ENCODE peak calls at places on chromosomes 7 and 10, in six cellular contexts. C is suprapubic skin, L is HCT116, N is A549, J is IMR-90, H is right lobe of liver. G is an unnamed sample.

GRCh38 chr7:152735443-152736004 is 24.0 kb upstream of the ACTR3B start:
- DNase-seq in H (no peak), L (no peak), C (no peak), N (no peak), J (peak), G (no peak)

GRCh38 chr7:74525881-74526280 is 72.2 kb downstream of the GTF2IRD1 start:
- DNase-seq in N (no peak), L (no peak), H (no peak), C (no peak), J (no peak), G (no peak)

GRCh38 chr10:19164461-19164860 is 115.9 kb downstream of the MALRD1 start:
- DNase-seq in J (no peak), H (no peak), C (no peak), N (no peak), L (no peak), G (no peak)

GRCh38 chr7:91264924-91265681 is 870 bp downstream of the FZD1 start:
- DNase-seq in L (no peak), C (peak), N (no peak), H (peak), J (peak), G (peak)

GRCh38 chr7:50762337-50762736 is 20.4 kb downstream of the GRB10 start:
- DNase-seq in J (no peak), H (no peak), C (no peak), N (no peak), L (no peak), G (no peak)

GRCh38 chr10:89278034-89278535 is 23.8 kb upstream of the IFIT2 start:
- DNase-seq in J (peak), C (no peak), L (peak), N (peak), H (no peak), G (no peak)

GRCh38 chr7:129423700-129424410 is 10.4 kb upstream of the STRIP2 start:
- DNase-seq in J (peak), C (no peak), H (no peak), L (no peak), N (no peak), G (peak)

GRCh38 chr10:53997953-53998352 is 803.1 kb downstream of the PCDH15 start:
- DNase-seq in N (no peak), H (no peak), L (no peak), C (no peak), J (no peak), G (no peak)

GRCh38 chr7:107501593-107501992 is 31.7 kb downstream of the GPR22 start:
- DNase-seq in N (peak), J (peak), L (peak), H (no peak), C (no peak), G (peak)

GRCh38 chr7:107874605-107875446 is 16.2 kb upstream of the DLD start:
- DNase-seq in L (peak), H (no peak), N (peak), C (no peak), J (peak), G (peak)

GRCh38 chr10:12484945-12485805 is 135.8 kb downstream of the CAMK1D start:
- DNase-seq in L (no peak), C (no peak), H (no peak), N (no peak), J (no peak), G (peak)

GRCh38 chr10:78864761-78865517 is 203.8 kb upstream of the ZMIZ1 start:
- DNase-seq in H (no peak), J (no peak), C (no peak), N (no peak), L (no peak), G (no peak)

GRCh38 chr7:81158189-81158588 is 239.3 kb upstream of the SEMA3C start:
- DNase-seq in H (no peak), N (no peak), C (no peak), J (no peak), L (no peak), G (no peak)

GRCh38 chr7:21766218-21766617 is 179.5 kb downstream of the CDCA7L start:
- DNase-seq in J (no peak), H (no peak), L (no peak), N (no peak), C (no peak), G (no peak)

GRCh38 chr7:156612930-156613329 is 27.6 kb upstream of the RNF32 start:
- DNase-seq in H (no peak), N (no peak), L (no peak), J (no peak), C (no peak), G (no peak)

GRCh38 chr7:141181812-141182211 is 107.9 kb downstream of the TMEM178B start:
- DNase-seq in H (no peak), N (no peak), C (no peak), L (no peak), J (no peak), G (no peak)

GRCh38 chr7:32506266-32507054 is 11.2 kb downstream of the AVL9 start:
- DNase-seq in L (peak), N (peak), H (no peak), C (no peak), J (peak), G (peak)

GRCh38 chr10:109915566-109915965 is 7.7 kb downstream of the XPNPEP1 start:
- DNase-seq in N (no peak), H (no peak), C (no peak), J (no peak), L (no peak), G (no peak)

GRCh38 chr10:97726636-97727178 is 10.2 kb upstream of the ZFYVE27 start:
- DNase-seq in N (no peak), L (no peak), J (peak), H (peak), C (no peak), G (no peak)

GRCh38 chr7:157990226-157990877 is 597.3 kb downstream of the PTPRN2 start:
- DNase-seq in H (no peak), C (no peak), L (no peak), J (no peak), N (no peak), G (no peak)

GRCh38 chr10:72334832-72335393 is 19.8 kb downstream of the DNAJB12 start:
- DNase-seq in H (peak), N (no peak), L (no peak), C (peak), J (peak), G (no peak)

GRCh38 chr7:92740713-92741126 is 95.7 kb downstream of the CDK6 start:
- DNase-seq in L (no peak), N (no peak), H (no peak), J (peak), C (no peak), G (no peak)

GRCh38 chr7:66779669-66780408 is 39.3 kb downstream of the RABGEF1 start:
- DNase-seq in N (no peak), C (no peak), J (peak), L (no peak), H (no peak), G (no peak)

GRCh38 chr7:127791790-127792189 is 139.8 kb downstream of the SND1 start:
- DNase-seq in L (no peak), C (no peak), H (no peak), N (no peak), J (peak), G (no peak)

GRCh38 chr10:93680414-93681047 is 21.9 kb downstream of the FRA10AC1 start:
- DNase-seq in C (no peak), N (peak), L (peak), J (peak), H (no peak), G (peak)

GRCh38 chr10:128067691-128068397 is 58.4 kb downstream of the MKI67 start:
- DNase-seq in L (no peak), H (no peak), J (no peak), C (peak), N (no peak), G (no peak)

GRCh38 chr7:120395526-120396019 is 122.6 kb downstream of the KCND2 start:
- DNase-seq in J (no peak), C (no peak), N (no peak), L (no peak), H (no peak), G (no peak)

GRCh38 chr7:136677456-136678365 is 190.7 kb upstream of the CHRM2 start:
- DNase-seq in H (no peak), N (no peak), C (no peak), J (peak), L (no peak), G (no peak)

GRCh38 chr7:49845626-49846025 is 72.2 kb downstream of the VWC2 start:
- DNase-seq in N (no peak), J (no peak), C (no peak), L (no peak), H (no peak), G (no peak)

GRCh38 chr7:43501881-43502280 is 81.0 kb upstream of the STK17A start:
- DNase-seq in L (no peak), J (peak), H (no peak), C (no peak), N (no peak), G (no peak)

GRCh38 chr10:58823983-58824382 is 311.3 kb downstream of the BICC1 start:
- DNase-seq in L (no peak), H (peak), N (no peak), C (no peak), J (no peak), G (no peak)

GRCh38 chr10:122550983-122551382 is 9.6 kb upstream of the DMBT1 start:
- DNase-seq in H (no peak), J (no peak), N (no peak), L (no peak), C (no peak), G (no peak)

GRCh38 chr7:151425670-151426075 is 14.3 kb downstream of the CRYGN start:
- DNase-seq in L (no peak), J (peak), H (no peak), N (no peak), C (peak), G (no peak)

GRCh38 chr7:22576941-22577927 is 77.2 kb upstream of the STEAP1B start:
- DNase-seq in C (no peak), N (no peak), H (no peak), J (peak), L (no peak), G (no peak)

GRCh38 chr10:119657725-119658124 is 6.5 kb downstream of the BAG3 start:
- DNase-seq in H (no peak), C (no peak), N (no peak), L (no peak), J (peak), G (no peak)

GRCh38 chr10:4431114-4431862 is 394.7 kb upstream of the AKR1E2 start:
- DNase-seq in J (peak), L (peak), N (peak), H (no peak), C (no peak), G (no peak)

DNA sequence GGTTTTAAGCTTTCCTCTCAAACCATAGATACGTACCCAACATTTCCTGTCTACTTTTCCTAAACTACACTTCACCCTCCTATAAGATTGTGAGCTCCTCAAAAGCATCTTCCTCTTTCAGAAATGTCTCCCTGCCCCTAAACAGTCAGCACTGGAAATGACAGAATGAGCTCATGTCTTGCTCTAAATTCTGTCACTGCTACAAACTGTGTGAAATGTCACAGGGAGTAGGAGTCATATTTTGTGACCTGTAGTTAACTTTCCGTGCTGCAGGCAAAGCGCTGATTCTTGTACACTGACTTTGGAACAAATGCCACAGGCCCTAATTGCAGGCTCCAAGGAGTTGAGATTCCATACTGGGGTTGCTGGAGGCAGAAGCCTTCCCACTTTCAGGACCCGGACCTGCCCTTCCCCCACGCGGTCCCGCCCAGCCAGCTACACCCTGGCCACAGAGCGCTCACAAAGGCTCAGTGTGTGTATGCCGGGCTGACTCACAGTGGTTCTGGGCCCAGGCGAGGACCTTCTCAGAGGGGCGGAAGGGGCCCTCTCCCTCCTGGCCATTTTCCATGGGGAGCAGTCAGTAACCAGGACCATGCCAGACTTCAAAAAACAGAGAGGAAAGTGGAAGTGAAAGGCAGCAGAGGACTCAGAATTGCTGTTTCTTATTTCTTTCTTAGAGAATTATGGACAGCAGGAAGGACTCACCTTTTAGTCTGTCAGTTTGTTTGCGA is 24.1 kb downstream of the SCD start:
- DNase-seq in C (peak), N (peak), H (peak), L (peak), J (peak), G (peak)
- TF ChIP-seq POLR2A in C (no peak), N (peak), H (no peak), L (no peak), J (peak), G (peak)

GRCh38 chr7:2638224-2638991 is 6.6 kb downstream of the TTYH3 start:
- DNase-seq in H (peak), N (no peak), J (peak), C (no peak), L (no peak), G (no peak)
- TF ChIP-seq POLR2A in H (peak), N (no peak), J (no peak), C (no peak), L (no peak), G (no peak)

GRCh38 chr7:5557920-5558401 is 134.3 kb upstream of the TNRC18 start:
- DNase-seq in C (peak), J (peak), H (peak), L (no peak), N (no peak), G (peak)
- TF ChIP-seq POLR2A in C (peak), J (no peak), H (peak), L (no peak), N (no peak), G (peak)

GRCh38 chr10:99983280-99983988 is 26.3 kb downstream of the DNMBP start:
- DNase-seq in N (no peak), L (no peak), C (no peak), J (peak), H (no peak), G (peak)
- TF ChIP-seq POLR2A in N (no peak), L (no peak), C (no peak), J (peak), H (no peak), G (no peak)

DNA sequence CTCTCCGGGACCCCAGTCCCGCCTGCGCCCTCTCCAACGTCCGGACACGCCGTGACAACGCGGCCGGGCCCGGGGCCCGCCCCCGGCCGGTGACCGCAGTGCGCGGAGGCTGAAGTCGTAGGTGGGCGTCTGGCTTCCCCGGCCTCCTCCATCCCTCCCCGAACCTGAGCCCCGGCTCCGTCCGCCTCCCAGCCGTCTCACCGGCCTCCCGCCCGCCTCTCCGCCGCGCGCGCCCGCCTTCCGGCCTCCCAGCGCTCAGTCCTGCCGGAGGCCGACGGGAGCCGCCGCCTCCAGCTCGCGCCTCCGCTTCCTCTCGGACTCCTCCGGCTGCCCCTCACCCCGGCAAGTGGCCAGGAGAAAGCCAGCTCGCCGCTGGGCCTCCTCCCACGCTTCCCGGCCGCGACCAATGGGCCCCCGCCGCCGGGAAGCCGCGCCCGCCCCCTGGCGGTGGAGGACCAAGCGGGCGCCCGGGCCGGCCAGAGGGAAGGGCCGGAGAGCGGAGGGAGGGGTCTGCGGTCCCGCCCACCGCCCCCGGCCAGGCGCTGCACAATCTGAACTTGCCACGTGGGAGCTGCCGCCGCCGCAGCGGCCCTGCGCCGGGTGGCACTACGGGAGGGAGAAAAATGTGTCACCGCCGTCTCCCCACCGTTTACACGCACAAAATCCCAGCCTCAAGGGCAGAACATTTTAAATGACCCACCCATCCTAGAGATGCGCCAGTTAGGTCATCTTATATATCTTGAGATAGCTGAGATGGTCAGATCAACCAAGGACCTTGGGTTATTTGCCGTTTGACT is at the start of gene FAM3C:
- DNase-seq in J (peak), N (peak), C (peak), H (peak), L (peak), G (peak)
- TF ChIP-seq POLR2A in J (peak), N (peak), C (peak), H (peak), L (peak), G (peak)

GRCh38 chr10:43385412-43386004 is 14.1 kb downstream of the FXYD4 start:
- DNase-seq in J (no peak), N (no peak), L (no peak), H (no peak), C (no peak), G (no peak)

GRCh38 chr10:43386981-43387677 is 15.7 kb downstream of the FXYD4 start:
- DNase-seq in J (no peak), N (no peak), H (peak), C (no peak), L (no peak), G (no peak)

GRCh38 chr10:43386549-43386948 is 15.1 kb downstream of the FXYD4 start:
- DNase-seq in H (peak), C (no peak), J (no peak), L (no peak), N (no peak), G (no peak)

GRCh38 chr10:43383204-43383971 is 12.0 kb downstream of the FXYD4 start:
- DNase-seq in H (peak), N (no peak), L (no peak), J (no peak), C (no peak), G (no peak)

DNA sequence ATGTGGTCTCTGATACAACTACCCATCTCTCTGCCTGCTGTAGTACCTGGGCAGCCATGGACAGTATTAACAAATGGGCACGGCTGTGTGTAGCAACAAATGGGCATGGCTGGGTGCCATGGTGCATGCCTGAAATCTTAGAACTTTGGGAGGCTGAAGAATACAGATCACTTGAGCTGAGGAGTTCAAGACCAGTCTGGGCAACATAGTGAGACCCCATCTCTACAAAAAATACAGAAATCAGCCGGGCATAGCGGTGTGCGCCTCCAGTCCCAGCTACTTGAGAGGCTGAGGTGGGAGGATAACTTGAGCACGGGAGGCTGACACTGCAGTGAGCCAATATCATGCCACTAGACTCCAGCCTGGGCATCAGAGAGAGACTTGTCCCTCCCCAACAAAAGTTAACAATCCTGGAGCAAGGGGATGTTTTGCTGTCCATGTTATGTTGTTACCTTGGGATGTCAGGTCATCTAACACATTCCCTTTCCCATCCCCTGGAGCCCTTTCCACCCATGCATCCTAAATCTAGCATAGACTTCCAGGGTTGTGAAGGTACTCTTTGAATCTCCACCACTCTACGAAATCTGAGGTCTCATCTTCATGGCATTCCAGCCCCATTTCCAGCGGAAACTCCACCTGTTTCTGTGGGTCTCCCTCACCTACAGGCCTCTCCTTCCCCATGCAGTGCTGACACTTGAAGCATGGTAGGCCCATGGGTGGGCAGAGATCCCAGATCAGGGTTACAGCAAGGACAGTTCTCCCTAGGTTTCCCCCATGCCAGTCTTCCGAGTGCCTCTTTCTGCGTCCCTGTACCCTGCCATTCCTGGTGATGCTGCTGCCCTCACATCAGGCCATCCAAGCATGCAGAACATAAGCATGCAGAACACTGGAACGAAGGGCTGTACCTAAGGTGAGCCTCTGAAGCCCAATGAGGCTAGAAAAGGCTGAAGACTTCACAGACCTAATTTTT is 13.1 kb downstream of the FXYD4 start:
- DNase-seq in C (no peak), J (no peak), N (no peak), L (no peak), H (peak), G (no peak)
- TF ChIP-seq POLR2A in C (no peak), J (no peak), N (no peak), L (no peak), H (peak), G (peak)

DNA sequence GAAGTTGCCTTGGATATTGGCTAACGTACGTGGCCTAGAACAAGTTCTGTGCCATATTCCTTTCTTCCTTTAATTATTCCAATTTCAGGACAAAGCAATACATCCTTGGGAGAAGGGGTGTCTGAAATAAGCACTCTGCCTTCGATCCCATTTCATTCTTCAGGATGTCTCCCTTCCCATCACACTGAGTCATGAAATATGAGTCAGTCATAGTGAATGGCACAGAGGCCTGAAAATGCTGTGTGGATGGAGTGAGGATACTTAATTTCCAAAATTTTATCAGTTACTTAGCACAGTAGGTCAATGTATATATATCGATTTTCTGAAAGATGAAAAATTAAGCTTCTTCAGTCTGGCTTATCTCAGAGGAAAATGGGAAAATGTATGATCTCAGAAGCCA is 19.5 kb downstream of the EVX1 start:
- DNase-seq in L (no peak), J (no peak), N (no peak), C (no peak), H (no peak), G (no peak)
- TF ChIP-seq POLR2A in L (no peak), J (no peak), N (no peak), C (no peak), H (no peak), G (no peak)

G was measured in erythroblast.